ENCODE peak calls at places on chromosomes 16 and 17, in four cellular contexts. R is NT2/D1, T is heart right ventricle, L is choroid plexus epithelial cell. A is an unnamed sample.

GRCh38 chr17:62644487-62645173 is 17.2 kb downstream of the MRC2 start:
- DNase-seq in R (no peak), T (no peak), L (peak), A (no peak)

GRCh38 chr17:46194393-46195216 is 1.4 kb upstream of the KANSL1 start:
- DNase-seq in R (no peak), T (no peak), L (peak), A (peak)

GRCh38 chr16:70419384-70420327 is 19.2 kb downstream of the ST3GAL2 start:
- DNase-seq in R (no peak), T (no peak), L (no peak), A (no peak)

GRCh38 chr17:8696951-8697745 is 47.5 kb downstream of the CCDC42 start:
- DNase-seq in R (peak), T (no peak), L (peak), A (no peak)

GRCh38 chr17:59508999-59509398 is 56.4 kb upstream of the DHX40 start:
- DNase-seq in R (no peak), T (no peak), L (no peak), A (no peak)

GRCh38 chr16:56988948-56989945 is at the start of gene NLRC5:
- DNase-seq in R (peak), T (peak), L (peak), A (peak)

GRCh38 chr17:38326996-38327792 is 16.6 kb downstream of the GPR179 start:
- DNase-seq in R (no peak), T (peak), L (peak), A (no peak)

GRCh38 chr16:23786964-23787571 is 32.2 kb downstream of the CHP2 start:
- DNase-seq in R (peak), T (no peak), L (no peak), A (no peak)

GRCh38 chr16:25079637-25080375 is 31.7 kb upstream of the LCMT1 start:
- DNase-seq in R (no peak), T (no peak), L (no peak), A (no peak)

GRCh38 chr17:80632046-80632581 is 87.5 kb downstream of the RPTOR start:
- DNase-seq in R (no peak), T (no peak), L (no peak), A (peak)

GRCh38 chr16:84611041-84611440 is 6.8 kb downstream of the COTL1 start:
- DNase-seq in R (no peak), T (no peak), L (peak), A (no peak)

GRCh38 chr16:17555176-17555575 is 84.4 kb upstream of the XYLT1 start:
- DNase-seq in R (no peak), T (no peak), L (peak), A (peak)

GRCh38 chr17:50064253-50064991 is 8.5 kb downstream of the ITGA3 start:
- DNase-seq in R (no peak), T (no peak), L (peak), A (peak)

GRCh38 chr17:63082273-63082861 is 116.3 kb downstream of the TANC2 start:
- DNase-seq in R (no peak), T (no peak), L (peak), A (peak)

GRCh38 chr17:39612291-39612894 is 4.7 kb upstream of the NEUROD2 start:
- DNase-seq in R (no peak), T (no peak), L (no peak), A (no peak)

GRCh38 chr16:24971718-24972117 is 43.5 kb downstream of the ARHGAP17 start:
- DNase-seq in R (no peak), T (peak), L (no peak), A (no peak)

GRCh38 chr16:84247844-84248243 is 8.0 kb upstream of the KCNG4 start:
- DNase-seq in R (no peak), T (no peak), L (no peak), A (peak)

GRCh38 chr16:27242868-27243590 is 25.5 kb downstream of the NSMCE1 start:
- DNase-seq in R (no peak), T (no peak), L (peak), A (peak)

DNA sequence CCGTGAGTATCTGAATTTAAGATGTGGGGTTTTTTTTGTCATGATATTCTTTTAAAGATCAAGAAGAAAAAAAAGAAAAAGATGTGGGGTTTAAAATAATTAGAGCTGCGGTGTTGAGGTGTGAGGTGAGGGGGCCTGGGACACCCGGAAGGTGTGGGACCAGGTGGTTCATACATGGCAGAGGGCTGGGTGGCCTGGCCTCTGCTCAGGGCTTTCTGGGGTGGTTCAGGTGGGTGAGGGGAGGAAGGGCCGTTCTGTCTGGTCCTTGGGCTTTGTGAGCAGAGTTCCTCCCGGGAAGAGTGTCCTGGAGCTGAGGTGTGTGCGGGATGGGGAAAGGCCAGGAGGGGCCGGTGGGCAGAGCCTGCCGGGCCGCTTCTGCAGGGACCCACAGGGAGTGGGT is 5.0 kb downstream of the PRSS27 start:
- DNase-seq in R (no peak), T (no peak), L (no peak), A (no peak)
- H3K4me3 ChIP-seq in R (no peak), T (no peak), L (no peak), A (no peak)

GRCh38 chr16:58589311-58589890 is 40.2 kb downstream of the CNOT1 start:
- DNase-seq in R (no peak), T (no peak), L (no peak), A (peak)
- H3K4me3 ChIP-seq in R (no peak), T (no peak), L (no peak), A (no peak)

GRCh38 chr16:66976746-66977145 is 11.6 kb upstream of the CES4A start:
- DNase-seq in R (no peak), T (no peak), L (no peak), A (no peak)

GRCh38 chr16:66972983-66973382 is 11.9 kb downstream of the CES3 start:
- DNase-seq in R (no peak), T (no peak), L (no peak), A (no peak)

GRCh38 chr16:66973716-66974115 is 12.7 kb downstream of the CES3 start:
- DNase-seq in R (no peak), T (no peak), L (no peak), A (no peak)

GRCh38 chr16:66977341-66978113 is 10.9 kb upstream of the CES4A start:
- DNase-seq in R (peak), T (peak), L (peak), A (peak)

GRCh38 chr16:66975302-66975893 is 13.0 kb upstream of the CES4A start:
- DNase-seq in R (no peak), T (no peak), L (no peak), A (no peak)
- H3K4me3 ChIP-seq in R (no peak), T (no peak), L (no peak), A (no peak)

DNA sequence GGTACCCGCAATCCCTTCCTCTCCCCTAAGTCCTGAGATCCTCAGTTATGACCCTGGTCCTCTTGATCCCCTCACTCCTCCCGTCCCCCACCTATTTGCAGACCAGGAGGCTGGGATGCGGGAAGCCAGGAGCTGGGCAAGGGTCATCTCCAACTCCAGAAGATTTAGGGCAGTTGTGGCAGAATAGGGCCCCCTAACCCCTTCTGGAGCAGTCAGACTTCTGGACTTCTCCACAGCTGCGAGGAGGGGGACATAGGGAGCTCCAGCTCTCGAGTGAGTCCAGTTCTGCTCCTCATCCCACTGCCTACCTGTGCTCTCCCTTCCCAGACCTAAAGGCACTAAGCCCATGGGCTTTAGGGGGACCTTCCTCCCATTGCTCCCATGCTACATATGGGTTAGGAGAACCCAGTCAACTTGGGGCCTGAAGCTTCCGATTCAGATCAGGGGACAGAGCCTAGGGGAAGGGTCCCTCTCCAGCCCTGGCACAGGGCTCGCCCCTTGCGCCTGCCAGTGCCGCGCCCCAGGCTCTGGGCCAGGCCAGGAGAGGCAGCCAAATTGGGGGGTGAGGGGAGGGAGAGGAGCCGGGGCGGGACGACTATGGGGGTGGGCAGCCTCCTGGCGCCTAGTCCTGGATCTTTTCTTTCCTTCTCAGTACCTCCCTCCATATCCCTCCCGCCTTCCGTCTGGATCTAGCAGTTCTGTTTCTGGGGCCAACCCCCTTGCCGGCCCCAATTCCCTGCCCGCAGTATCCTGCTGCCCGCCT is 1.4 kb downstream of the WNK4 start:
- DNase-seq in R (no peak), T (no peak), L (no peak), A (peak)
- H3K4me3 ChIP-seq in R (peak), T (no peak), L (peak), A (peak)

GRCh38 chr17:6627019-6627418 is 13.5 kb downstream of the KIAA0753 start:
- DNase-seq in R (no peak), T (no peak), L (peak), A (peak)

GRCh38 chr17:6626616-6627015 is 13.9 kb downstream of the KIAA0753 start:
- DNase-seq in R (no peak), T (no peak), L (no peak), A (no peak)

DNA sequence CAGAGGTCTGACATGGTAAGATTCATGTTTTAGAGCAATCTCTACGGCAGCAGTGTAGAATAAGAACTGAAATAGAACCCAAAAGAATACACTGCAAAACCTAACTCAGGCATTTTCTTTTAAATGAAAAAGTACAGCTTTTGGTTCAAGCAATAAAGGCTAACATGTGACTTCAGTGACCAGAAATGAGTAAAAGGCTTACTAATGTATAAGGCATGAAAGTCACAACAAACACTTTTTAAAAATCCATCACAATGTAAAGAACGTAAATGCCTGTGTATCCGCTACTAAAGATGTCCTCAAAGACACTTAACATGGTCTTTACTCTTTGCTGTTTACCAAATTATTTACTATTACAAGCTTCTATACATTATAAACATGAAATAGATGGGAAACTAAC is 16.6 kb downstream of the KIAA0753 start:
- DNase-seq in R (no peak), T (no peak), L (peak), A (peak)
- H3K4me3 ChIP-seq in R (no peak), T (no peak), L (no peak), A (no peak)

DNA sequence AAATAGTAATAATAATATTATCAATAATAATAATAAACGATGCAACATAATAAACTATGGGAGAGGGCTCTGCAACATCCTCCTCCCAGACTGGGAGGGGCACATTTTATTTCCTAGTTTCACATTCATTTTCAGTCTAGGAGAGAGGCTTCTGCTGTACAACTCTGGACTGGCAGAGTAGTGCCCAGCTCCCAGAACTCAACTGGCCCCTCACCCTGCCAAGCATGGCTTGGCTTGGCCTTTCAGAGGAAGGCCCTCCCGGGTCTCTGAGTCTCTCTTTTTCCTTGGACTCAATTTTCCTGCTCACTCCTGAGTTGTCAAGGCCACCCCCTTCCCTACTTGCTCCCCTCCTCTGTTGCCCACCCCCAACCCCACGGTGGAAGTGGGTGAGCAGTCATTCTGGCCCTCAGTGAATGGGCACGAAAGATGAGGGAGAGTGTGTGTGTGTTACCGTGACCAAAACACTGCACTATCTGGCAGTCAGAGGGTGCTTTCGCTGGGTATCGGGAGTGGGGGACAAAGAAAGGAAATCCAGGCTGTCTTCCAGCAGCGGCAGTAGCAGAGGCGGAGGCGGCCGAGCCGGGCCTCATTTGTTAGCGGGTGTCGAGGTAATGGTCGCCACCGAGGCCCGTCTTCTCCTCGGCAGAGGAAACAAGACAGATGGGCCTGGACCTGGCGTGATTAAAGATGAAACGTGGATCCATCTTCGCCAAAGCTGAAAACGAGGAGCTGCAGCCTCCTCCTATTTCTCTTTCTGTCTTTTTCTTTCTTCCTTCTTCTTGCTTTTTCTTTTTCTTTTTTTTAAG is 2.3 kb downstream of the HOXB4 start:
- DNase-seq in R (no peak), T (no peak), L (no peak), A (no peak)
- H3K4me3 ChIP-seq in R (no peak), T (no peak), L (no peak), A (peak)

GRCh38 chr17:78728495-78728894 is 53.6 kb downstream of the CYTH1 start:
- DNase-seq in R (no peak), T (no peak), L (no peak), A (no peak)

GRCh38 chr17:78726471-78727010 is 55.5 kb downstream of the CYTH1 start:
- DNase-seq in R (no peak), T (no peak), L (no peak), A (no peak)

GRCh38 chr17:78725448-78726021 is 56.5 kb downstream of the CYTH1 start:
- DNase-seq in R (no peak), T (no peak), L (no peak), A (no peak)

GRCh38 chr17:78727476-78728229 is 54.4 kb downstream of the CYTH1 start:
- DNase-seq in R (no peak), T (no peak), L (no peak), A (no peak)

DNA sequence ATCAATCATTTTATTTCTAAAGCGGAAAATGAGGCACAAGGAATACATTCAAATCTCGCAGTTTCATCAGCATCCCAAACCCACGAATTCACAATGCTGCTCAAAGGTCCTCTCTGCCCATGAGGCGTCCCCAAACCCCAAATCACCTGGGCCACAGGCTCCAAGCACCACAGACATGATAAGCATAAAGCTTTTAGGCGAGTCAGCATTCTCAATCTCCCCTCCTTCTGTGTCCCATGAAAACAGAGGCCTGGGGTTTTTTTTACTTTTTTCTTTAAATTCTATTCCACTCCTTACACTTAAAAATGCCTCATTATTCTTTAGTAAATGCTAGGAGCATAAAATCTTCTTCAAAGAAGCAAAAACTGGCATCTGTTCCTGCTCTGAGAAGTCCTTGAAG is 55.0 kb downstream of the CYTH1 start:
- DNase-seq in R (no peak), T (no peak), L (no peak), A (no peak)
- H3K4me3 ChIP-seq in R (no peak), T (no peak), L (no peak), A (no peak)

DNA sequence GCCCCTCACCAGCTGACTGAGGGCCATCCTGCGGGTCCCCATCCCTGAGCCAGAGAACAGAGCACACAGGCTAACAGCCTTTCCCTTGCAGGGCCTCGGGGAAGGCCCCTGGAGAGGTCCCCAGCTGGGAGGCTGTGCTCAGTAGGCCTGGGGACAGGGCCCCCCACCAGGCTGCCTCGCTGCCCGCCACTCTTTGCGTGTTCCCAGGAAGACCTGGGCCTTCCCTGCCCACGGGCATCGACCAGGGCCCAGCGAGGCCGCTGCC is 785 bp downstream of the HID1 start:
- DNase-seq in R (no peak), T (no peak), L (no peak), A (no peak)
- H3K4me3 ChIP-seq in R (peak), T (peak), L (no peak), A (no peak)

DNA sequence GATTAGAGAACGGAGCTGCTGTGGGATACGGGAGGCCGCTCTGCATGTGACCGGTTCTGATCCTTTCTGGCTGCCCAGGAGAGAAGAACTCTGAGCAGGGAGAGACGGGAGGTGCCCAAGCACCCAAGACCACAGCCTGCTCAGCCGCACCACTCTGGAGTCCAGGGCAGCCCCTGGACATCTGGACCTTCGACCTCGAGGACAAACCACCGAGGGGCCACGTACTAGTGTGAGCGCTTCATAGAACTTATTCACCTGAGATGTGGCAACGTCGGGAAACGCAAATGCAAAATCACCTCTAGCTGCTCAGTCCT is 5.9 kb downstream of the RNF166 start:
- DNase-seq in R (no peak), T (no peak), L (no peak), A (no peak)
- H3K4me3 ChIP-seq in R (no peak), T (no peak), L (no peak), A (no peak)

GRCh38 chr17:21168555-21168865 is 41.7 kb downstream of the DHRS7B start:
- DNase-seq in R (no peak), T (no peak), L (no peak), A (no peak)

GRCh38 chr17:21167303-21167702 is 40.5 kb downstream of the DHRS7B start:
- DNase-seq in R (no peak), T (no peak), L (no peak), A (peak)

GRCh38 chr17:21164226-21165019 is 37.7 kb downstream of the DHRS7B start:
- DNase-seq in R (no peak), T (no peak), L (peak), A (peak)

GRCh38 chr17:21166599-21167265 is 40.0 kb downstream of the DHRS7B start:
- DNase-seq in R (no peak), T (no peak), L (peak), A (peak)

GRCh38 chr17:21165922-21166598 is 39.3 kb downstream of the DHRS7B start:
- DNase-seq in R (no peak), T (peak), L (no peak), A (peak)
- H3K4me3 ChIP-seq in R (no peak), T (no peak), L (no peak), A (peak)

A was measured in GM23248.